ENCODE peak calls at places on chromosomes 6 and 20, in five cellular contexts. C is mesothelial cell of epicardium, I is GM06990, U is pons, W is amygdala. S is an unnamed sample.

GRCh38 chr20:17684077-17684888 is 2.2 kb upstream of the RRBP1 start:
- DNase-seq in C (no peak), U (no peak), W (no peak), I (no peak), S (no peak)

GRCh38 chr6:161215193-161215592 is 58.7 kb downstream of the AGPAT4 start:
- DNase-seq in I (no peak), U (no peak), C (no peak), W (no peak), S (no peak)

GRCh38 chr6:134161036-134161435 is 108.6 kb upstream of the SLC2A12 start:
- DNase-seq in I (no peak), U (no peak), C (no peak), W (no peak), S (no peak)

GRCh38 chr6:42498473-42499128 is 46.9 kb upstream of the TRERF1 start:
- DNase-seq in I (no peak), C (no peak), U (no peak), W (no peak), S (no peak)

GRCh38 chr6:12537389-12537788 is 179.2 kb upstream of the PHACTR1 start:
- DNase-seq in U (no peak), I (no peak), W (no peak), C (no peak), S (no peak)

GRCh38 chr20:5001174-5002076 is at the start of gene SLC23A2:
- DNase-seq in I (peak; percentile 62), U (no peak), C (peak; percentile 48), W (no peak), S (peak; percentile 89)

GRCh38 chr6:159250633-159251032 is 81.4 kb downstream of the FNDC1 start:
- DNase-seq in C (no peak), I (no peak), W (no peak), U (no peak), S (no peak)

GRCh38 chr6:158488065-158488464 is 71.8 kb upstream of the TMEM181 start:
- DNase-seq in C (no peak), I (no peak), U (no peak), W (peak; percentile 21), S (no peak)

GRCh38 chr6:39203804-39204495 is 25.3 kb downstream of the KCNK5 start:
- DNase-seq in I (no peak), U (no peak), C (peak; percentile 71), W (no peak), S (no peak)

GRCh38 chr6:129920103-129920798 is 59.1 kb upstream of the TMEM244 start:
- DNase-seq in I (no peak), U (no peak), C (no peak), W (no peak), S (no peak)

S was measured in GM13977.